ENCODE peak calls at places on chromosomes 11 and 22, in four cellular contexts. K is neuronal stem cell, E is GM23248, H is kidney. A is an unnamed sample.

GRCh38 chr22:19478466-19479357 is at the start of gene UFD1:
- DNase-seq in K (peak; percentile 81), E (peak; percentile 88), H (peak; percentile 94), A (peak; percentile 93)

GRCh38 chr11:134483857-134484256 is 71.8 kb upstream of the B3GAT1 start:
- DNase-seq in E (no peak), H (no peak), K (no peak), A (no peak)

GRCh38 chr11:34313099-34313517 is 44.7 kb downstream of the ABTB2 start:
- DNase-seq in K (no peak), E (peak; percentile 20), H (no peak), A (no peak)

GRCh38 chr22:46090051-46090591 is 60.2 kb upstream of the PPARA start:
- DNase-seq in E (peak; percentile 69), K (no peak), H (peak; percentile 82), A (no peak)

GRCh38 chr11:123366924-123367323 is 63.1 kb upstream of the GRAMD1B start:
- DNase-seq in K (no peak), H (no peak), E (no peak), A (no peak)

GRCh38 chr11:19961225-19961624 is 199.1 kb downstream of the DBX1 start:
- DNase-seq in K (no peak), H (no peak), E (no peak), A (no peak)

GRCh38 chr11:13216019-13217006 is 61.3 kb upstream of the BMAL1 start:
- DNase-seq in H (peak; percentile 71), K (peak; percentile 62), E (peak; percentile 99), A (peak; percentile 93)

GRCh38 chr11:78985654-78986053 is 411.0 kb upstream of the NARS2 start:
- DNase-seq in E (no peak), H (no peak), K (no peak), A (no peak)

GRCh38 chr11:68950268-68950667 is 30.5 kb downstream of the MRGPRD start:
- DNase-seq in H (no peak), K (peak; percentile 44), E (peak; percentile 54), A (peak; percentile 34)

GRCh38 chr11:109697140-109697843 is 275.3 kb downstream of the C11orf87 start:
- DNase-seq in K (peak; percentile 18), E (peak; percentile 76), H (no peak), A (peak; percentile 64)

GRCh38 chr11:14318581-14318981 is 40.4 kb downstream of the RRAS2 start:
- DNase-seq in E (peak; percentile 47), K (no peak), H (no peak), A (no peak)

GRCh38 chr11:134418119-134418840 is 6.2 kb upstream of the B3GAT1 start:
- DNase-seq in E (peak; percentile 46), H (no peak), K (no peak), A (peak; percentile 11)

GRCh38 chr11:2929511-2929879 is 275 bp upstream of the PHLDA2 start:
- DNase-seq in E (peak; percentile 91), K (no peak), H (peak; percentile 92), A (peak; percentile 90)

GRCh38 chr22:45997775-45998637 is 21.0 kb upstream of the WNT7B start:
- DNase-seq in K (no peak), E (peak; percentile 79), H (peak; percentile 83), A (no peak)

GRCh38 chr11:19084661-19085315 is 24.3 kb upstream of the MRGPRX2 start:
- DNase-seq in H (no peak), K (no peak), E (peak; percentile 48), A (no peak)

GRCh38 chr11:40037005-40037404 is 1422.4 kb downstream of the LRRC4C start:
- DNase-seq in E (no peak), H (no peak), K (no peak), A (no peak)

GRCh38 chr11:124798991-124799383 is 1.2 kb downstream of the MSANTD2 start:
- DNase-seq in E (peak; percentile 72), H (no peak), K (no peak), A (peak; percentile 67)

GRCh38 chr11:34656062-34656720 is 35.3 kb downstream of the EHF start:
- DNase-seq in H (no peak), K (no peak), E (peak; percentile 17), A (no peak)

GRCh38 chr22:36352775-36353507 is 34.8 kb downstream of the MYH9 start:
- DNase-seq in K (no peak), H (no peak), E (no peak), A (peak; percentile 86)

DNA sequence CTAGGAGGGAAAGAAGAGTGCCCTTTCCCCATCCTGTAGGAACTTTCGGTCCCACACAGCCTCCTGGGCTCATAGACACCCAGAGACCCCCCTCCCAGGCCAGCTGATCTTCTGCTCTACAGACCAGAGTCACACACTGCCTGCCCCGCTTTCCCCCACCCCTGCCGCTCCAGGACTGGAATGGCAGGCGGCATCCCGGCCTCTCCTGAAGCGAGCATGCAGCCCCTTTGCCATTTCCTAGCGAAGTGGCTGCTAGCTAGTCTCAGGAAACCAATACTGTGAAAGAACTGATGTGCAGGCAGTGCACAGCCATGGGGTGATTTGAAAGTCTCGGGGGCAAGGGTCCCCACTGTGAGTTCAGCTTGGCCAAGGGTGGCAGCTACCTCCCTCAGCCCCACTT is 8.3 kb downstream of the PICK1 start:
- DNase-seq in K (no peak), E (no peak), H (no peak), A (no peak)
- H3K4me1 ChIP-seq in K (peaks cover 4% of the 10 kb centered on the region), E (no peaks in the 10 kb centered on the region), H (peaks cover 3% of the 10 kb centered on the region), A (peaks cover 21% of the 10 kb centered on the region)

DNA sequence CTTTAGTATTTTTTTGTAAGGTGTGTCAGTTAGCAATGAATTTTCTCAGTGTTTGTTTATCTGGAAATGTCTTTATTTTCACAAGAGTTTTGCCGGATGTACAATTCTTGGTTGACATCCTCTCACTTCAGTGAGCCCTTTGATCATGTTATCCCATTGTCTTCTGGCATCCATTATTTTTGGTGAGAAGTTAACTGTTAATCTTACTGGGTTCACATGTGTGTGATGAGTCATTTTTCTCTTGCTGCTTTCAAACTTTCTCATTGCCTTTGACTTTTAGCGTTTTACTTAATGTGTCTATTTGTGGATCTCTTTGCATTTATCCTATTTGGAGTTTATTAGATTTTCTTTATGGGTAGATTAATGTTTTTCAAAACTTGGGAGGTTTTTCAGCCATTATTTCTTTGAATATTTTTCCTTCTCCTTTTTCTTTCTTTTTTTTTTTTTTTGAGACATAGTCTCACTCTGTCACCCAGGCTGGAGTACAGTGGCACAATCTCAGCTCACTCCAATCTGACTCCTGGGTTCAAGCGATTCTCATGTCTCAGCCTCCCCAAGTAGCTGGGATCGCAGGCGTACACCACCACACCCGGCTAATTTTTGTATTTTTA is 100.5 kb upstream of the RRM1 start:
- DNase-seq in H (no peak), K (no peak), E (peak; percentile 51), A (no peak)
- H3K9me3 ChIP-seq in H (no peaks in the 10 kb centered on the region), K (peaks cover 7% of the 10 kb centered on the region), E (no peaks in the 10 kb centered on the region), A (peaks cover 13% of the 10 kb centered on the region)

GRCh38 chr11:66616379-66617147 is at the start of gene RBM14:
- DNase-seq in H (peak; percentile 100), K (peak; percentile 99), E (peak; percentile 100), A (peak; percentile 100)

GRCh38 chr11:66614073-66614472 is 2.4 kb upstream of the RBM14 start:
- DNase-seq in H (no peak), E (no peak), K (no peak), A (no peak)

GRCh38 chr11:66624450-66624849 is 8.0 kb downstream of the RBM14 start:
- DNase-seq in K (no peak), H (no peak), E (no peak), A (no peak)

GRCh38 chr11:66617148-66617814 is 851 bp downstream of the RBM14 start:
- DNase-seq in K (no peak), E (peak; percentile 91), H (no peak), A (peak; percentile 79)

DNA sequence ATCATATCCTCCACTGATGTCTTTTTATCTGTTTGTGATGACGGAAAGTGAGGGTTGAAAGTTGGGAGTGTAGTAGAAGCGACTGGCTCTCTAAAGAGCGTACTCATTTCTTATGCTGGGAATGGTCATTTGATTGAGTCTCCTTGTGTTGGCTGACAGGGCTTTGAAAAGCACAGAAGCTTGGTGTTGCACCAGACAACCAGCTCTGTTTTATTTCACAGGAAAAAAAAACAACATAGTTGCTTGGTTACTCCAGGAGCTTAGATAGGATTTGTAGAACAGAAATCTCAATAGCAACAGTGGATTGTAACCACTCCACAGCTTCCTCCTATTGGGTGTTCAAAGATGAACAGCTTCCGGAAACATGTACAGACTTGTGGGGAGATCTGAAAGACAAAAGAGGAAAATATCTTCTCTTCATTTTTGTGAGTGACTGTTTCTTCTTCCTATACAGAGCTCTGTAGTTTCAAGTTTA is 2.7 kb downstream of the RBM14 start:
- DNase-seq in H (no peak), E (peak; percentile 79), K (no peak), A (peak; percentile 83)
- H3K4me3 ChIP-seq in H (peak overlapping the region; percentile 100), E (peak overlapping the region; percentile 89), K (no peak overlapping the region), A (peak overlapping the region; percentile 89)

GRCh38 chr22:42286205-42286604 is 15.8 kb upstream of the TCF20 start:
- DNase-seq in K (no peak), E (no peak), H (no peak), A (no peak)

GRCh38 chr22:42291287-42291686 is 20.8 kb upstream of the TCF20 start:
- DNase-seq in H (no peak), K (no peak), E (no peak), A (no peak)

GRCh38 chr22:42289671-42290269 is 19.3 kb upstream of the TCF20 start:
- DNase-seq in E (peak; percentile 36), K (no peak), H (no peak), A (no peak)

GRCh38 chr22:42287174-42287890 is 16.9 kb upstream of the TCF20 start:
- DNase-seq in E (no peak), H (no peak), K (no peak), A (no peak)

GRCh38 chr22:42288791-42289190 is 18.3 kb upstream of the TCF20 start:
- DNase-seq in E (no peak), K (no peak), H (no peak), A (no peak)
- H3K4me1 ChIP-seq in E (no peaks in the 10 kb centered on the region), K (peaks cover 24% of the 10 kb centered on the region), H (peaks cover 3% of the 10 kb centered on the region), A (no peaks in the 10 kb centered on the region)

DNA sequence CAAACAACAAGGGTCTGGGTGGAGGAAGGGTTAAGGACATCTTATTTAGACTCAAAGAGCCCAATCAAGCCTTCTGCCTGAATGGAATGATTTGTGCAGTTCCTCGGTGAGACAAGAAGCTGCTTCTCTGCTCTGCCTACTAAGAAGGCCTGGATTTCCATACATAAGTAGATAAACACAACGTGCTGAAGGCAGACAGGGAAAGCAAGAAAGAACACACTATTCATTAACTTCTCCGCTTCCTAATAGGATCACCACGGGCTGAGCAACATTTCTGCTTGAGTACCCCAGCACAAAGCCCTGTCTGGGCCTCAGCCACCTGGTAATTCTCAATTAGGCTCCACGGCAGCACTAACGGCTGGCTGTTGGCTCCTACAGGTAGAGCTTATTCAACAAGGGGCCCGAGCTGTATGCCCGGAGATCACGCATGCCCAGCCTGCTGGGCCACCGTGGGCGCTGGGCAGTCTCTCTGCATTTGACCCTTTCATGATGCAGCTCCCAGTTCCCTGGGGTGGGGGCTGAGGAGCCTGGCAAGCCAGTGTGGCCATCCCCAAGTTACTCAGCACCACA is 1156.6 kb downstream of the TBC1D22A start:
- DNase-seq in K (peak; percentile 79), E (no peak), H (no peak), A (no peak)
- H3K9me3 ChIP-seq in K (peaks cover under 1% of the 10 kb centered on the region), E (no peaks in the 10 kb centered on the region), H (peaks cover under 1% of the 10 kb centered on the region), A (peaks cover 6% of the 10 kb centered on the region)

GRCh38 chr11:4103269-4103668 is 8.7 kb downstream of the RRM1 start:
- DNase-seq in E (no peak), K (no peak), H (no peak), A (no peak)
- H3K4me3 ChIP-seq in E (no peak overlapping the region), K (no peak overlapping the region), H (no peak overlapping the region), A (no peak overlapping the region)

GRCh38 chr11:70000228-70000627 is 77.9 kb upstream of the ANO1 start:
- DNase-seq in E (no peak), H (no peak), K (no peak), A (no peak)
- H3K4me1 ChIP-seq in E (no peaks in the 10 kb centered on the region), H (no peaks in the 10 kb centered on the region), K (peaks cover 2% of the 10 kb centered on the region), A (peaks cover 3% of the 10 kb centered on the region)

GRCh38 chr11:102587722-102588121 is 37.4 kb downstream of the MMP20 start:
- DNase-seq in H (no peak), K (no peak), E (no peak), A (no peak)
- H3K9me3 ChIP-seq in H (no peaks in the 10 kb centered on the region), K (no peaks in the 10 kb centered on the region), E (no peaks in the 10 kb centered on the region), A (peaks cover 6% of the 10 kb centered on the region)